ENCODE peak calls at places on chromosomes 16 and 17, in seven cellular contexts. G is IMR-90, D is neuronal stem cell, P is H9, R is mesenchymal stem cell, H is mesendoderm, M is H1. U is an unnamed sample.
A peak's percentile ranks its signal among the peaks of the same experiment; 100 is the strongest.

GRCh38 chr17:76700627-76701470 is 9.9 kb downstream of the MXRA7 start:
- DNase-seq in H (peak; percentile 46), R (peak; percentile 94), D (no peak), G (peak; percentile 93), M (no peak), P (no peak), U (peak; percentile 95)

GRCh38 chr16:87295259-87295658 is 21.9 kb downstream of the C16orf95 start:
- DNase-seq in H (peak; percentile 88), M (no peak), G (no peak), D (no peak), P (no peak), R (no peak), U (no peak)

GRCh38 chr16:9647981-9648701 is 534.1 kb downstream of the GRIN2A start:
- DNase-seq in R (no peak), P (no peak), D (peak; percentile 21), H (peak; percentile 58), G (no peak), M (no peak), U (peak; percentile 73)

GRCh38 chr16:23365602-23366240 is 63.6 kb downstream of the SCNN1B start:
- DNase-seq in M (no peak), H (peak; percentile 23), G (no peak), D (no peak), P (no peak), R (no peak), U (no peak)

GRCh38 chr17:28643979-28644781 is 778 bp downstream of the BLTP2 start:
- DNase-seq in H (peak; percentile 72), P (peak; percentile 68), R (peak; percentile 77), D (peak; percentile 26), G (peak; percentile 55), M (no peak), U (peak; percentile 77)

GRCh38 chr17:34257299-34257985 is 2.4 kb downstream of the CCL2 start:
- DNase-seq in H (no peak), D (no peak), M (no peak), P (no peak), G (peak; percentile 35), R (no peak), U (no peak)

GRCh38 chr17:39553326-39553945 is 54.3 kb downstream of the NEUROD2 start:
- DNase-seq in D (no peak), P (no peak), M (no peak), G (peak; percentile 60), H (no peak), R (no peak), U (no peak)

GRCh38 chr16:12024429-12024828 is 47.9 kb downstream of the SNX29 start:
- DNase-seq in P (no peak), G (no peak), R (no peak), H (no peak), M (no peak), D (no peak), U (peak; percentile 68)

GRCh38 chr17:44906987-44907681 is 7.9 kb upstream of the EFTUD2 start:
- DNase-seq in G (peak; percentile 38), H (no peak), P (peak; percentile 33), D (no peak), R (peak; percentile 51), M (no peak), U (no peak)

GRCh38 chr17:32827227-32827626 is 49.7 kb downstream of the MYO1D start:
- DNase-seq in H (no peak), M (no peak), D (no peak), R (no peak), G (no peak), P (no peak), U (no peak)

GRCh38 chr16:1308036-1308976 is 1.1 kb upstream of the UBE2I start:
- DNase-seq in D (no peak), R (peak; percentile 72), P (no peak), G (peak; percentile 16), M (no peak), H (peak; percentile 94), U (peak; percentile 64)

GRCh38 chr16:85167589-85168537 is 55.6 kb upstream of the CIBAR2 start:
- DNase-seq in M (no peak), H (peak; percentile 78), R (no peak), G (no peak), D (no peak), P (no peak), U (no peak)

GRCh38 chr16:66127459-66128362 is 238.8 kb upstream of the CDH5 start:
- DNase-seq in P (peak; percentile 48), H (no peak), G (no peak), M (no peak), R (no peak), D (no peak), U (no peak)

GRCh38 chr16:89828870-89829629 is 775 bp downstream of the SPIRE2 start:
- DNase-seq in M (no peak), R (no peak), P (no peak), H (peak; percentile 32), D (no peak), G (no peak), U (no peak)

GRCh38 chr17:27993161-27993695 is 49.2 kb upstream of the NLK start:
- DNase-seq in H (no peak), R (no peak), G (no peak), P (no peak), D (no peak), M (no peak), U (no peak)

GRCh38 chr17:82019905-82020873 is 2.5 kb downstream of the CENPX start:
- DNase-seq in G (peak; percentile 21), M (no peak), D (peak; percentile 56), P (peak; percentile 92), H (peak; percentile 75), R (peak; percentile 56), U (peak; percentile 73)

GRCh38 chr17:78290671-78291070 is 59.2 kb downstream of the TMEM235 start:
- DNase-seq in R (no peak), M (no peak), G (no peak), H (no peak), D (no peak), P (no peak), U (no peak)

GRCh38 chr17:78289004-78289403 is 57.6 kb downstream of the TMEM235 start:
- DNase-seq in D (no peak), P (no peak), R (no peak), M (no peak), H (no peak), G (no peak), U (no peak)

GRCh38 chr17:78291944-78292910 is 60.8 kb downstream of the TMEM235 start:
- DNase-seq in M (no peak), H (no peak), G (no peak), R (no peak), P (no peak), D (no peak), U (no peak)

GRCh38 chr17:78293896-78294295 is 62.5 kb downstream of the TMEM235 start:
- DNase-seq in G (no peak), P (no peak), R (no peak), M (no peak), H (no peak), D (no peak), U (no peak)

GRCh38 chr17:78289802-78290363 is 58.5 kb downstream of the TMEM235 start:
- DNase-seq in R (peak; percentile 92), M (peak; percentile 75), H (peak; percentile 95), G (peak; percentile 92), P (peak; percentile 91), D (peak; percentile 68), U (peak; percentile 89)
- H3K18ac ChIP-seq in R (no peak overlapping the region), M (peak overlapping the region; percentile 40), H (no peak overlapping the region), G (no peak overlapping the region), P (no peak overlapping the region), D (peak overlapping the region; percentile 39), U (no peak overlapping the region)

GRCh38 chr16:88606146-88606757 is 32.1 kb upstream of the IL17C start:
- DNase-seq in M (no peak), R (no peak), D (no peak), H (no peak), G (no peak), P (no peak), U (no peak)

GRCh38 chr16:88602091-88602490 is 31.9 kb downstream of the ZC3H18 start:
- DNase-seq in G (no peak), M (no peak), R (no peak), D (no peak), H (no peak), P (no peak), U (no peak)

GRCh38 chr16:88601313-88602036 is 31.3 kb downstream of the ZC3H18 start:
- DNase-seq in H (no peak), G (no peak), R (no peak), P (no peak), D (no peak), M (no peak), U (no peak)

GRCh38 chr16:88608076-88608475 is 30.3 kb upstream of the IL17C start:
- DNase-seq in H (no peak), M (no peak), G (no peak), P (no peak), D (no peak), R (no peak), U (no peak)

DNA sequence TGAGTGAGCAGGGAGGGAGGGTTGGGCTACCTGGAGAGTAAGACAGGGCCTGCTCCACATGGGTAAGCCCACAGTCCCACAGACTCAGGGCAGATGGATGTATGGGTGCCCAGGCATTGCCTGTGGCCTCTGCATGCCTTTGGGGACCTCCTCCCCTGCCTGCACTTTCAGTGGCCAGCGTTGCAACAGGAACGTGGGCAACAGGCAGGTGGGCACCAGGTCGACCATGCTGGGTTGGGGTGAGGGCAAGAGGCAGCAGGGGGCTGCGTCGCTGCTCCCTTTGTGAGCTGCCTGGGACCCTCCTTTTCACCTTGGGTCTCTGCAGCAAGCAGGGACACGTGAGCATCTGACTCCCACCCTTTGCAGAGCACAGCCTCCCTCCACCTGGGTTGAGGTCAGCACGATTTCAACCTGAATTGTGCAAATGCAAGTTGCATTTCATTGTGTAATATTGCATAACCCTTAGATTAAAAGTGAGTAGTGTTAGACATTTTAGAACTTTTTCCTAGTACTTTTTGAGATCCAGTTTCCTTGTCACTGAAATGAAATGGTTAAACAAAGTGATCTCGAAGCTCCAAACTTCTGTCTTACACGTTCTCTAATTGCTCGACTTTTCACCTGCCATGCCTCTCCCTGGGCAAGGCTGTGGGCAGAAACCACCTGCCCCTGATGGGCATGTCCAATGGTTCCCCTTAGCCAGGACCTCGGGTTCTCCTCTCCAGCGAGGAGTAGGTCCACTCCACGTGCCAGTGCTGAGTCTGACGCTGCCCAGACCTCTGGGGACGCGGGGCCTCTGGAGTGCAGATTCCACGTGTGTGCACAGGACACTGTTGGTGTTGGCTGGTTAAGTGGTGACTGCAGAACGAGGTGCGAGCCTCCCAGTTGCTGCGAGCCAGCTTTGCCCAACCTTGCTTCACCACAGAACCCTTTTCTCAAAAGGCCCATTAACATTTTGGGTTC is 32.9 kb upstream of the IL17C start:
- DNase-seq in H (no peak), R (no peak), M (no peak), G (no peak), D (no peak), P (no peak), U (no peak)
- H2AK5ac ChIP-seq in H (no peak overlapping the region), R (no peak overlapping the region), M (no peak overlapping the region), G (no peak overlapping the region), D (no peak overlapping the region), P (no peak overlapping the region), U (no peak overlapping the region)

DNA sequence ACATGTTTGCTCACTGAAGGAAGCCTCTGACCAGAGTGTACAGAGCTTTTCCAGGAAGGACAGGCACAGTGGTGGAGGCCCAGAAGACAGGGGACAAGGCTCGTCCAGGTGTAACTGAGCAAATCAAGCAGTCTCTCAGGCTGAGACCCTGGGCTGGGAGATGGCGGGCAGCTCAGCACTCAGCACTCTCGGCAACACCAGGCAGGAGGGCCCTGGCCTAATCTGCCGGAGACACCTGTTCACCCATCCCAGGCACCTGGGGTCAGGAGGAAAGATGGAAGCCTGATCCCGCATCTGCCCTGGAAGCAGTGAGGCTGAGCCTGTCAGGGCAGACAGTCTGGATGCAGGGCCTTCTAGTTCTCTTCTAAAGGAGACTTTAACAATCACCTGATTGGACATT is 4.8 kb downstream of the RASL10B start:
- DNase-seq in R (no peak), P (no peak), G (no peak), H (no peak), M (no peak), D (no peak), U (no peak)
- H3K4me2 ChIP-seq in R (no peak overlapping the region), P (no peak overlapping the region), G (no peak overlapping the region), H (no peak overlapping the region), M (no peak overlapping the region), D (no peak overlapping the region), U (no peak overlapping the region)

GRCh38 chr17:12104831-12105230 is 84.2 kb downstream of the MAP2K4 start:
- DNase-seq in G (peak; percentile 49), H (no peak), P (no peak), D (no peak), R (no peak), M (no peak), U (no peak)
- H3K18ac ChIP-seq in G (no peak overlapping the region), H (no peak overlapping the region), P (no peak overlapping the region), D (no peak overlapping the region), R (no peak overlapping the region), M (no peak overlapping the region), U (no peak overlapping the region)